ENCODE peak calls at places on chromosomes 7 and 10, in six cellular contexts. One of them, this sample, is unnamed.

GRCh38 chr10:8269976-8270375 is 215.5 kb downstream of the GATA3 start:
- DNase-seq in activated CD4-positive, alpha-beta T cell treated with anti-CD3 and anti-CD28 coated beads, Interleukin-2, amount 50 U/mL, for 4 hours: no peak
- DNase-seq in T-cell: no peak
- DNase-seq in tibial artery: no peak
- DNase-seq in activated T-helper 1 cell treated with Interleukin-2 at 50 U/mL for 16 hours: no peak
- DNase-seq in NCI-H1105: no peak
- DNase-seq in this sample: no peak

GRCh38 chr10:15360566-15360965 is 10.5 kb downstream of the FAM171A1 start:
- DNase-seq in T-cell: no peak
- DNase-seq in activated T-helper 1 cell treated with Interleukin-2 at 50 U/mL for 16 hours: no peak
- DNase-seq in tibial artery: no peak
- DNase-seq in NCI-H1105: no peak
- DNase-seq in activated CD4-positive, alpha-beta T cell treated with anti-CD3 and anti-CD28 coated beads, Interleukin-2, amount 50 U/mL, for 4 hours: no peak
- DNase-seq in this sample: no peak

GRCh38 chr10:59025981-59026730 is 150.3 kb upstream of the PHYHIPL start:
- DNase-seq in tibial artery: no peak
- DNase-seq in NCI-H1105: no peak
- DNase-seq in T-cell: no peak
- DNase-seq in activated T-helper 1 cell treated with Interleukin-2 at 50 U/mL for 16 hours: no peak
- DNase-seq in activated CD4-positive, alpha-beta T cell treated with anti-CD3 and anti-CD28 coated beads, Interleukin-2, amount 50 U/mL, for 4 hours: no peak
- DNase-seq in this sample: no peak

GRCh38 chr7:47878662-47879061 is 69.6 kb downstream of the PKD1L1 start:
- DNase-seq in activated T-helper 1 cell treated with Interleukin-2 at 50 U/mL for 16 hours: no peak
- DNase-seq in activated CD4-positive, alpha-beta T cell treated with anti-CD3 and anti-CD28 coated beads, Interleukin-2, amount 50 U/mL, for 4 hours: no peak
- DNase-seq in tibial artery: no peak
- DNase-seq in T-cell: no peak
- DNase-seq in NCI-H1105: no peak
- DNase-seq in this sample: no peak

GRCh38 chr10:34403512-34403911 is 411.6 kb downstream of the PARD3 start:
- DNase-seq in T-cell: no peak
- DNase-seq in activated CD4-positive, alpha-beta T cell treated with anti-CD3 and anti-CD28 coated beads, Interleukin-2, amount 50 U/mL, for 4 hours: no peak
- DNase-seq in tibial artery: no peak
- DNase-seq in NCI-H1105: no peak
- DNase-seq in activated T-helper 1 cell treated with Interleukin-2 at 50 U/mL for 16 hours: no peak
- DNase-seq in this sample: no peak

GRCh38 chr7:155640629-155641028 is 3.8 kb upstream of the RBM33 start:
- DNase-seq in T-cell: no peak
- DNase-seq in activated CD4-positive, alpha-beta T cell treated with anti-CD3 and anti-CD28 coated beads, Interleukin-2, amount 50 U/mL, for 4 hours: no peak
- DNase-seq in NCI-H1105: no peak
- DNase-seq in activated T-helper 1 cell treated with Interleukin-2 at 50 U/mL for 16 hours: no peak
- DNase-seq in tibial artery: no peak
- DNase-seq in this sample: no peak

GRCh38 chr10:100403734-100404133 is 56.7 kb downstream of the SCD start:
- DNase-seq in activated T-helper 1 cell treated with Interleukin-2 at 50 U/mL for 16 hours: no peak
- DNase-seq in NCI-H1105: peak
- DNase-seq in activated CD4-positive, alpha-beta T cell treated with anti-CD3 and anti-CD28 coated beads, Interleukin-2, amount 50 U/mL, for 4 hours: no peak
- DNase-seq in tibial artery: no peak
- DNase-seq in T-cell: no peak
- DNase-seq in this sample: no peak

GRCh38 chr10:24358022-24358421 is 149.1 kb downstream of the KIAA1217 start:
- DNase-seq in activated CD4-positive, alpha-beta T cell treated with anti-CD3 and anti-CD28 coated beads, Interleukin-2, amount 50 U/mL, for 4 hours: no peak
- DNase-seq in activated T-helper 1 cell treated with Interleukin-2 at 50 U/mL for 16 hours: no peak
- DNase-seq in tibial artery: no peak
- DNase-seq in NCI-H1105: no peak
- DNase-seq in T-cell: no peak
- DNase-seq in this sample: no peak

This sample was measured in CD4-positive, alpha-beta memory T cell.